ENCODE peak calls at places on chromosomes 6 and 20, in eight cellular contexts. V, I, O, Z, W, P, T and G are unnamed samples.

GRCh38 chr6:6390849-6391602 is 70.6 kb upstream of the F13A1 start:
- DNase-seq in V (peak), I (no peak), O (no peak), Z (no peak), W (no peak), P (peak), T (no peak), G (no peak)

GRCh38 chr20:22160254-22160653 is 424.1 kb downstream of the FOXA2 start:
- DNase-seq in V (no peak), I (no peak), O (no peak), Z (no peak), W (no peak), P (no peak), T (no peak), G (no peak)

GRCh38 chr6:3518356-3518841 is 61.5 kb upstream of the SLC22A23 start:
- DNase-seq in V (no peak), I (peak), O (peak), Z (peak), W (peak), P (no peak), T (no peak), G (no peak)

GRCh38 chr6:28940859-28941680 is 17.3 kb upstream of the TRIM27 start:
- DNase-seq in V (peak), I (peak), O (peak), Z (peak), W (no peak), P (peak), T (peak), G (peak)

GRCh38 chr6:39446909-39447308 is 124.4 kb upstream of the KCNK16 start:
- DNase-seq in V (no peak), I (no peak), O (no peak), Z (no peak), W (no peak), P (no peak), T (no peak), G (no peak)

GRCh38 chr6:122365775-122366403 is 33.6 kb upstream of the HSF2 start:
- DNase-seq in V (no peak), I (peak), O (no peak), Z (no peak), W (no peak), P (no peak), T (no peak), G (no peak)

GRCh38 chr6:23213651-23214050 is 644.3 kb downstream of the HDGFL1 start:
- DNase-seq in V (no peak), I (peak), O (no peak), Z (peak), W (no peak), P (no peak), T (no peak), G (no peak)

GRCh38 chr6:168035661-168036616 is 38.5 kb downstream of the KIF25 start:
- DNase-seq in V (no peak), I (peak), O (peak), Z (no peak), W (no peak), P (no peak), T (no peak), G (no peak)

GRCh38 chr6:84546427-84546914 is 217.9 kb downstream of the TBX18 start:
- DNase-seq in V (no peak), I (peak), O (no peak), Z (peak), W (no peak), P (no peak), T (no peak), G (no peak)

GRCh38 chr20:44402391-44403193 is 47.1 kb downstream of the HNF4A start:
- DNase-seq in V (no peak), I (no peak), O (no peak), Z (no peak), W (no peak), P (no peak), T (no peak), G (no peak)

GRCh38 chr6:23265270-23265669 is 695.9 kb downstream of the HDGFL1 start:
- DNase-seq in V (no peak), I (no peak), O (no peak), Z (no peak), W (no peak), P (no peak), T (no peak), G (peak)

GRCh38 chr6:169320013-169320412 is 66.4 kb upstream of the THBS2 start:
- DNase-seq in V (no peak), I (peak), O (no peak), Z (peak), W (no peak), P (no peak), T (no peak), G (no peak)

GRCh38 chr6:157070403-157071107 is 252.8 kb downstream of the TMEM242 start:
- DNase-seq in V (no peak), I (no peak), O (no peak), Z (peak), W (no peak), P (no peak), T (no peak), G (no peak)

GRCh38 chr20:44702776-44703175 is 12.4 kb upstream of the CCN5 start:
- DNase-seq in V (no peak), I (peak), O (no peak), Z (peak), W (peak), P (peak), T (peak), G (no peak)

GRCh38 chr6:30681696-30682180 is 4.7 kb downstream of the PPP1R18 start:
- DNase-seq in V (no peak), I (no peak), O (no peak), Z (no peak), W (no peak), P (peak), T (no peak), G (no peak)

GRCh38 chr20:31695849-31696804 is 26.5 kb downstream of the BCL2L1 start:
- DNase-seq in V (no peak), I (peak), O (peak), Z (no peak), W (peak), P (no peak), T (peak), G (no peak)

GRCh38 chr6:167276772-167277533 is 14.2 kb upstream of the UNC93A start:
- DNase-seq in V (no peak), I (no peak), O (no peak), Z (no peak), W (no peak), P (no peak), T (no peak), G (no peak)

GRCh38 chr20:55782861-55783260 is 222.5 kb downstream of the CBLN4 start:
- DNase-seq in V (no peak), I (no peak), O (no peak), Z (no peak), W (no peak), P (no peak), T (no peak), G (no peak)

GRCh38 chr6:54386295-54386694 is 78.1 kb downstream of the TINAG start:
- DNase-seq in V (no peak), I (no peak), O (no peak), Z (no peak), W (no peak), P (no peak), T (no peak), G (no peak)

GRCh38 chr6:144152334-144152900 is 2.1 kb downstream of the STX11 start:
- DNase-seq in V (no peak), I (no peak), O (no peak), Z (no peak), W (no peak), P (no peak), T (no peak), G (no peak)

GRCh38 chr6:151808331-151809241 is 1.1 kb downstream of the ESR1 start:
- DNase-seq in V (peak), I (no peak), O (no peak), Z (peak), W (no peak), P (no peak), T (no peak), G (no peak)

GRCh38 chr6:14108571-14109410 is 8.8 kb upstream of the CD83 start:
- DNase-seq in V (no peak), I (no peak), O (no peak), Z (no peak), W (no peak), P (peak), T (peak), G (no peak)

GRCh38 chr6:18226451-18226850 is 37.9 kb downstream of the DEK start:
- DNase-seq in V (no peak), I (peak), O (no peak), Z (peak), W (no peak), P (no peak), T (no peak), G (no peak)

GRCh38 chr20:24499472-24499871 is 30.0 kb downstream of the SYNDIG1 start:
- DNase-seq in V (no peak), I (no peak), O (no peak), Z (no peak), W (no peak), P (no peak), T (no peak), G (no peak)

GRCh38 chr6:90294614-90294988 is 2.0 kb downstream of the BACH2 start:
- DNase-seq in V (peak), I (no peak), O (no peak), Z (no peak), W (no peak), P (peak), T (no peak), G (no peak)

GRCh38 chr6:4472953-4473642 is 303.1 kb upstream of the CDYL start:
- DNase-seq in V (no peak), I (no peak), O (no peak), Z (no peak), W (no peak), P (no peak), T (no peak), G (no peak)

GRCh38 chr20:16801919-16802651 is 53.9 kb downstream of the OTOR start:
- DNase-seq in V (peak), I (peak), O (peak), Z (peak), W (no peak), P (peak), T (peak), G (peak)

GRCh38 chr20:4195499-4195898 is 180.1 kb upstream of the RNF24 start:
- DNase-seq in V (peak), I (peak), O (peak), Z (peak), W (no peak), P (no peak), T (no peak), G (no peak)

GRCh38 chr6:15485875-15486274 is 177.0 kb downstream of the DTNBP1 start:
- DNase-seq in V (peak), I (no peak), O (no peak), Z (no peak), W (no peak), P (no peak), T (no peak), G (no peak)

GRCh38 chr6:143014764-143015163 is 45.9 kb upstream of the AIG1 start:
- DNase-seq in V (no peak), I (peak), O (no peak), Z (no peak), W (no peak), P (no peak), T (no peak), G (no peak)

DNA sequence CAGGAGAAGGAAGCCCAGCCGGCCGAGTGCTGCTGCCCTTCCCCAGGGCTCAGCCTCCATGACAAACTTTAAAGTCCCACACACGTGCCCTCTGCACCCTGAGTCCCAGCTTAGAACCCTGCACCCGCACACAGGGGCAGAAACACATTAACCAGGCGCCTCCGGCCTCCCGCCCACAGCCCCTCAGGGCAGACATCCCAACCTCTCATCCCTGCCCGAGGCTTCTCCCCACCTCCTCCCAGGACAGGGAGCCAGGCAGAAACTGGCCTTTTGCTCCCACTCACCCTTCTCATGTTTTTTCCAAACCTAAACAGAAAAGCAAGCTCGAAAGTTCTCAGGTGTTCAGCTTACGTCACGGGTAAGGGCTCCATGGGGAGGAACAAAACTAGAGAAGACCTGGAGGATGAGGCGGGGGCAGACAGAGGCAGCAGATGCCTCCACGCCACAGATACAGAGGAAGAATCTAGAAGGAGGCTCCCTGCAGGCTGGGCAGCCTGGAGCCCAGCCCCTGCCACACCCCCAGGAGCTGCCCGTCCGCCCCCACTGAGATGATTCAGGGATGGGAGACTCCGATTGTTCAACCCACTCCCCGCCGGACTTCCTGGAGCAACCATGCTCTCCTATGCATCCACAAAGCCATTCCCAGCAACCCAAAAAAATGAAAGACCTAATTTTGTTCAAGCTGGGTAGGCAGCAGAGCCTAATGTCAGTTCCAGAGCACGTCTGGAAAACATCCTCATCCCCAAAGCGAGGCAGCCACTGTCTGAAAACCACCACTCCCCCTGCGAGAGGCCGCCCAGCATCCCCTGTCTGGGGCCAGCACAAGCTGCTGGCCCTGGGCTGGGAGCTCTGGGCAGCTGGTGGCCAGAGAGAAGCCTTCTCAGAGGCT is 8.8 kb downstream of the KCNQ2 start:
- DNase-seq in V (no peak), I (no peak), O (no peak), Z (no peak), W (peak), P (no peak), T (no peak), G (no peak)
- H3K4me3 ChIP-seq in V (no peak), I (no peak), O (no peak), Z (no peak), W (no peak), P (no peak), T (no peak), G (no peak)

DNA sequence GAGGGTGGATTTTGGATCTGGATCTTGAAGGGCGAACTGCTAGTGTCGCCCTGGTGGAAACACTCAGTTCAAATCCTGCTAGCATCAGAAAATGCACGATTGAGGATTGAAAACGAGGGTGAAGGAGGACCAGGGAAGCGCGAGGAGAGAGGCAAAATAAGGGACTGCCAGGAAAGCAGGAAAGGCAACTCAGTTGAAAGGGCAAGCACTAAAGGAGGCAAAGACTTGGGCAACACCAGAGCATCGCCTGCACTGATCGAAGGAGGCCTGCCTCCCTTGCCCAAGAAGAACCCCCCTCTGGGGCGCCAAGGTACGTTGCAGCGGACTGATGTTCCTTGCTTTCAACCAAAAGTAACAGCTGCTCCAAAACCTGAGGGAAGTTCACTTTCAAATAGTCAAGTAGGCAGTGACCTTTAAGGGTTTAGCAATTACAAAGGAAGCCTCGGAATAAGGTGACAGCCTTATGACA is 308 bp upstream of the COL21A1 start:
- DNase-seq in V (no peak), I (no peak), O (no peak), Z (no peak), W (no peak), P (no peak), T (no peak), G (no peak)
- H3K4me3 ChIP-seq in V (peak), I (peak), O (peak), Z (peak), W (peak), P (no peak), T (peak), G (no peak)

GRCh38 chr20:10466325-10466724 is 31.2 kb downstream of the SLX4IP start:
- DNase-seq in V (peak), I (no peak), O (no peak), Z (no peak), W (no peak), P (no peak), T (no peak), G (no peak)
- H3K4me3 ChIP-seq in V (no peak), I (no peak), O (no peak), Z (no peak), W (no peak), P (no peak), T (no peak), G (no peak)

GRCh38 chr6:26194329-26194701 is 107.1 kb downstream of the HFE start:
- DNase-seq in V (no peak), I (no peak), O (no peak), Z (no peak), W (no peak), P (no peak), T (no peak), G (no peak)
- H3K4me3 ChIP-seq in V (peak), I (no peak), O (no peak), Z (no peak), W (no peak), P (peak), T (no peak), G (no peak)

DNA sequence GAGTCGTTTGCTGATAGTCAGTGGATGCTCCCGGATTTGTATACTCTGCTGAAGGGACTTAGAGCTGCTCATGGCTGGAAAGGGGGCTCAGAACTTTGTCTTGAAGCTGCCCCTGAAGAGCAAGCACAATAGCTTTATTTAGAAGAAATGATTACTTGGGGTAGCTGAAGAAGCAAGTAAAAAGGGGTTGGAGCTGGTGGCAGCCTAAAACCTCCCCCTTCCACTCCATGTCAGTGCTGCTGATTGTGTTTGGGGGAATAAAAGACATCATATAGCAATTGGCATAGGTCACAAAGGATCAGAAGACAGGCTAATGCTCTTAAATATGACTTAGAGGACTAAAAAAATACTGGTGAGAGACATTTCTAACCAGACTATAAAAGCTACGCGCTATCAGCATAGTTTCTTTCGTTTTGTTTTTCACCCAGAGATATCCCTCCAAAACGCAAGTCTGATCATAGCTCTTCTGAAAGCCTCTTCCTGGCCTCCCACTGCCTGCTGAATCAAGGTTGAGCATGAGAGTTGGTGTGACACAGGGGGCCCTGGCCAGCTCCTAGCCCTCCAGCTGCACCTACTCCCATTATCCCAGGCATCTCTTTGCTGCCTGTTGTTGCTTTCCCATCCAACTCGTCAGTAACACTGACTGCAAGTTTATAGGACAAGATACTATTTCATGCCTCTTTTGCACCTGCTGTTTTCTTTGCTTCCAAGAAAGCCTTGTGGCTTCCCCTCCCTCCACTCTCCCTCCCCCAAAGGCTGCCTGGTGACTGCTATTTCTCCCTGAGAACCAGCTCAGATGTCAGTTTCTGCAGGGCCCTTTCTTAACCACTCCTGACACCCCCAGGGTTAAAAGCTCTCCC is 33.9 kb upstream of the SGK1 start:
- DNase-seq in V (peak), I (no peak), O (no peak), Z (no peak), W (no peak), P (no peak), T (no peak), G (peak)
- H3K4me3 ChIP-seq in V (no peak), I (no peak), O (no peak), Z (no peak), W (no peak), P (no peak), T (no peak), G (peak)